ENCODE peak calls at places on chromosomes 5 and 9, in ten cellular contexts. J, V, X, L, B, D, Q, N, T and C are unnamed samples.
A peak's percentile ranks its signal among the peaks of the same experiment; 100 is the strongest.

GRCh38 chr5:55546991-55547390 is 12.2 kb upstream of the PLPP1 start:
- DNase-seq in J (peak; percentile 11), V (no peak), X (no peak), L (no peak), B (no peak), D (peak; percentile 22), Q (no peak), N (no peak), T (no peak), C (no peak)

GRCh38 chr5:74464512-74465209 is 175.9 kb downstream of the ENC1 start:
- DNase-seq in J (peak; percentile 82), V (no peak), X (no peak), L (peak; percentile 39), B (no peak), D (no peak), Q (peak; percentile 33), N (no peak), T (no peak), C (no peak)

GRCh38 chr9:127637322-127637847 is 25.3 kb downstream of the STXBP1 start:
- DNase-seq in J (no peak), V (no peak), X (no peak), L (peak; percentile 94), B (no peak), D (no peak), Q (peak; percentile 66), N (peak; percentile 64), T (no peak), C (no peak)

GRCh38 chr5:18243846-18244245 is 609.6 kb downstream of the TAF11L14 start:
- DNase-seq in J (no peak), V (no peak), X (no peak), L (no peak), B (no peak), D (no peak), Q (no peak), N (no peak), T (no peak), C (no peak)

GRCh38 chr5:143402464-143403356 is 776 bp downstream of the NR3C1 start:
- DNase-seq in J (peak; percentile 70), V (peak; percentile 95), X (peak; percentile 28), L (peak; percentile 72), B (peak; percentile 20), D (peak; percentile 55), Q (no peak), N (peak; percentile 59), T (peak; percentile 71), C (peak; percentile 53)

GRCh38 chr5:57950616-57951228 is 468.1 kb upstream of the ACTBL2 start:
- DNase-seq in J (no peak), V (no peak), X (no peak), L (no peak), B (peak; percentile 5), D (no peak), Q (no peak), N (no peak), T (no peak), C (no peak)

GRCh38 chr5:54703568-54704255 is 186.2 kb downstream of the SNX18 start:
- DNase-seq in J (no peak), V (no peak), X (no peak), L (peak; percentile 55), B (no peak), D (no peak), Q (no peak), N (no peak), T (no peak), C (no peak)

GRCh38 chr5:149666212-149666852 is 63.8 kb upstream of the PPARGC1B start:
- DNase-seq in J (no peak), V (no peak), X (no peak), L (peak; percentile 31), B (no peak), D (no peak), Q (peak; percentile 16), N (no peak), T (no peak), C (no peak)

GRCh38 chr5:178398856-178399722 is 166.5 kb upstream of the PHYKPL start:
- DNase-seq in J (no peak), V (no peak), X (no peak), L (no peak), B (no peak), D (no peak), Q (no peak), N (no peak), T (no peak), C (no peak)

GRCh38 chr9:72812622-72813111 is 140.2 kb downstream of the ALDH1A1 start:
- DNase-seq in J (no peak), V (no peak), X (no peak), L (no peak), B (no peak), D (no peak), Q (no peak), N (no peak), T (no peak), C (no peak)

GRCh38 chr5:130400091-130400490 is 495.8 kb downstream of the CHSY3 start:
- DNase-seq in J (no peak), V (no peak), X (no peak), L (peak; percentile 0), B (no peak), D (no peak), Q (peak; percentile 64), N (no peak), T (no peak), C (no peak)

GRCh38 chr9:89042984-89043383 is 51.7 kb downstream of the S1PR3 start:
- DNase-seq in J (no peak), V (no peak), X (no peak), L (no peak), B (no peak), D (no peak), Q (no peak), N (no peak), T (no peak), C (no peak)

GRCh38 chr9:107274953-107275422 is 8.1 kb upstream of the RAD23B start:
- DNase-seq in J (no peak), V (no peak), X (no peak), L (peak; percentile 99), B (no peak), D (no peak), Q (peak; percentile 98), N (no peak), T (peak; percentile 81), C (no peak)

DNA sequence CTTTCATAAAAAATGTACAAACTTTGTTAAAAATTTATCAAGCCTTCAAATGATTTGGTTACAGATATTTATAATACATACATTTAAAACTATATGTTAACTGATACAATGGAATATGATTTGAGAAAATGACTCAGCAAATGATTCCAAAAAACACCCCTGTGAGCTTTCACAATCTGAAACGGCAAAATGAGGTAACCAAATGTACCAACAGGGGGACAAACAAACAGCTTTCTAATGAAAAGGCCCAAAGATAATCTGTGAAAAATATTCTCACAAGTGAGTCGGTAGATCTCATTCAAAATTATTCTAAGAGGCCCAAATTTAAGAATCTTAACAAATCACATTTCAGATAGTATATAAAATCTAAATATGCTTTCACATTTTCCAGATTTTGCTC is 63.6 kb downstream of the RNF38 start:
- DNase-seq in J (peak; percentile 9), V (no peak), X (no peak), L (peak; percentile 29), B (no peak), D (no peak), Q (no peak), N (no peak), T (no peak), C (no peak)
- H3K9me3 ChIP-seq in J (no peaks in the 10 kb centered on the region), V (no peaks in the 10 kb centered on the region), X (no peaks in the 10 kb centered on the region), L (no peaks in the 10 kb centered on the region), B (no peaks in the 10 kb centered on the region), D (no peaks in the 10 kb centered on the region), Q (no peaks in the 10 kb centered on the region), N (no peaks in the 10 kb centered on the region), T (no peaks in the 10 kb centered on the region), C (no peaks in the 10 kb centered on the region)

DNA sequence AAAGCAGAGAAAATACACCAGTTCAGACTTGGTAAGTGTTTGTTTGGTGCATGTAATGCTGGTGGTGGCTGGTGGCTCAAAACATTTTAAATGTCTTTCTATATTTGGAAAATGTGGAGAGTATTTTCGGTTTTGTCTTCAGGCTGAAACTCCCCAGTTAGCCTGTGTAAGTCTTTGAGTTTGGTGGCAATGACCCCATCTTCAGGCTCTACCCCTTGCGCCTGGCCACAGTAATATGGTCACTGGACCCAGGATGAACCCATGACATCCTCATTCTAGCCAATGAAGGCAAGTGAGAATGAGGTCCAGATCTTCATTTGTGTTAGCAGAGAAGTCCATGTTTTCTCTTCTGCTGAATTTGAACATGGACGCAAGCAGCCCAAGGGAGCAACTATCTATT is 422.6 kb downstream of the BRINP1 start:
- DNase-seq in J (no peak), V (no peak), X (no peak), L (no peak), B (no peak), D (no peak), Q (no peak), N (no peak), T (no peak), C (no peak)
- H3K9me3 ChIP-seq in J (no peaks in the 10 kb centered on the region), V (no peaks in the 10 kb centered on the region), X (no peaks in the 10 kb centered on the region), L (no peaks in the 10 kb centered on the region), B (no peaks in the 10 kb centered on the region), D (no peaks in the 10 kb centered on the region), Q (no peaks in the 10 kb centered on the region), N (no peaks in the 10 kb centered on the region), T (no peaks in the 10 kb centered on the region), C (no peaks in the 10 kb centered on the region)

GRCh38 chr5:3002230-3002629 is 250.8 kb upstream of the IRX2 start:
- DNase-seq in J (no peak), V (no peak), X (no peak), L (no peak), B (no peak), D (no peak), Q (no peak), N (no peak), T (no peak), C (no peak)
- H3K9me3 ChIP-seq in J (no peaks in the 10 kb centered on the region), V (no peaks in the 10 kb centered on the region), X (no peaks in the 10 kb centered on the region), L (no peaks in the 10 kb centered on the region), B (no peaks in the 10 kb centered on the region), D (no peaks in the 10 kb centered on the region), Q (peaks cover 11% of the 10 kb centered on the region), N (no peaks in the 10 kb centered on the region), T (peaks cover 48% of the 10 kb centered on the region), C (no peaks in the 10 kb centered on the region)

GRCh38 chr5:166505546-166505945 is 1785.9 kb upstream of the WWC1 start:
- DNase-seq in J (no peak), V (no peak), X (no peak), L (no peak), B (no peak), D (no peak), Q (no peak), N (no peak), T (no peak), C (no peak)
- H3K9me3 ChIP-seq in J (no peaks in the 10 kb centered on the region), V (no peaks in the 10 kb centered on the region), X (no peaks in the 10 kb centered on the region), L (no peaks in the 10 kb centered on the region), B (no peaks in the 10 kb centered on the region), D (no peaks in the 10 kb centered on the region), Q (no peaks in the 10 kb centered on the region), N (no peaks in the 10 kb centered on the region), T (peaks cover 1% of the 10 kb centered on the region), C (peaks cover 3% of the 10 kb centered on the region)

GRCh38 chr9:70791936-70792335 is 329.5 kb downstream of the TRPM3 start:
- DNase-seq in J (no peak), V (no peak), X (no peak), L (no peak), B (no peak), D (no peak), Q (no peak), N (no peak), T (no peak), C (no peak)
- H3K9me3 ChIP-seq in J (no peaks in the 10 kb centered on the region), V (no peaks in the 10 kb centered on the region), X (no peaks in the 10 kb centered on the region), L (no peaks in the 10 kb centered on the region), B (no peaks in the 10 kb centered on the region), D (no peaks in the 10 kb centered on the region), Q (no peaks in the 10 kb centered on the region), N (no peaks in the 10 kb centered on the region), T (no peaks in the 10 kb centered on the region), C (no peaks in the 10 kb centered on the region)